ENCODE peak calls at places on chromosomes 5 and 9, in five cellular contexts. J, S, O, Y and Z are unnamed samples.
A peak's percentile ranks its signal among the peaks of the same experiment; 100 is the strongest.

GRCh38 chr5:114790403-114790792 is 379.3 kb downstream of the TRIM36 start:
- DNase-seq in J (no peak), S (no peak), O (no peak), Y (no peak), Z (no peak)

GRCh38 chr5:124881333-124881732 is 134.9 kb upstream of the ZNF608 start:
- DNase-seq in J (no peak), S (no peak), O (no peak), Y (no peak), Z (no peak)

GRCh38 chr5:129067745-129068144 is 26.8 kb upstream of the ISOC1 start:
- DNase-seq in J (no peak), S (no peak), O (no peak), Y (no peak), Z (no peak)

GRCh38 chr5:172766287-172767104 is 4.5 kb downstream of the DUSP1 start:
- DNase-seq in J (peak; percentile 82), S (peak; percentile 91), O (peak; percentile 96), Y (peak; percentile 83), Z (no peak)

GRCh38 chr5:80186634-80187033 is 69.2 kb downstream of the SERINC5 start:
- DNase-seq in J (no peak), S (no peak), O (no peak), Y (no peak), Z (no peak)

GRCh38 chr9:113708821-113709713 is 167.0 kb upstream of the ZNF618 start:
- DNase-seq in J (peak; percentile 78), S (no peak), O (no peak), Y (no peak), Z (no peak)

GRCh38 chr9:107410045-107410819 is 79.3 kb downstream of the KLF4 start:
- DNase-seq in J (no peak), S (no peak), O (no peak), Y (no peak), Z (no peak)

GRCh38 chr5:154193176-154193575 is 2.6 kb downstream of the GALNT10 start:
- DNase-seq in J (no peak), S (peak; percentile 35), O (peak; percentile 76), Y (no peak), Z (no peak)

GRCh38 chr5:33608476-33609026 is 167.8 kb downstream of the TARS1 start:
- DNase-seq in J (no peak), S (no peak), O (no peak), Y (no peak), Z (no peak)

GRCh38 chr9:113966394-113966793 is 90.3 kb downstream of the ZNF618 start:
- DNase-seq in J (peak; percentile 93), S (no peak), O (no peak), Y (peak; percentile 46), Z (no peak)

GRCh38 chr5:98638111-98638510 is 135.4 kb upstream of the RGMB start:
- DNase-seq in J (no peak), S (no peak), O (no peak), Y (no peak), Z (no peak)

GRCh38 chr5:1011226-1011631 is 2.6 kb downstream of the NKD2 start:
- DNase-seq in J (peak; percentile 53), S (no peak), O (peak; percentile 58), Y (peak; percentile 15), Z (peak; percentile 70)

GRCh38 chr5:165130656-165131055 is 1625.2 kb downstream of the MAT2B start:
- DNase-seq in J (no peak), S (no peak), O (no peak), Y (no peak), Z (no peak)

GRCh38 chr9:108142504-108143201 is 653.1 kb upstream of the KLF4 start:
- DNase-seq in J (no peak), S (peak; percentile 83), O (peak; percentile 97), Y (peak; percentile 80), Z (no peak)

GRCh38 chr5:159331099-159331973 is 1.0 kb upstream of the IL12B start:
- DNase-seq in J (peak; percentile 74), S (peak; percentile 62), O (peak; percentile 74), Y (peak; percentile 66), Z (no peak)

GRCh38 chr5:17737087-17737486 is 102.8 kb downstream of the TAF11L14 start:
- DNase-seq in J (no peak), S (no peak), O (no peak), Y (no peak), Z (no peak)

GRCh38 chr5:38469707-38470267 is 86.7 kb downstream of the LIFR start:
- DNase-seq in J (no peak), S (no peak), O (no peak), Y (no peak), Z (no peak)

GRCh38 chr9:112898872-112899281 is 8.2 kb upstream of the SLC46A2 start:
- DNase-seq in J (no peak), S (peak; percentile 10), O (no peak), Y (no peak), Z (no peak)

GRCh38 chr5:54756796-54757402 is 228.5 kb downstream of the ESM1 start:
- DNase-seq in J (no peak), S (peak; percentile 72), O (no peak), Y (no peak), Z (no peak)

GRCh38 chr5:30041831-30042385 is 1151.6 kb upstream of the CDH6 start:
- DNase-seq in J (no peak), S (no peak), O (no peak), Y (no peak), Z (no peak)

GRCh38 chr5:139794067-139794846 is 1.4 kb upstream of the PSD2 start:
- DNase-seq in J (no peak), S (no peak), O (no peak), Y (no peak), Z (no peak)

GRCh38 chr5:79666758-79667157 is 22.9 kb upstream of the CMYA5 start:
- DNase-seq in J (no peak), S (no peak), O (no peak), Y (no peak), Z (no peak)

GRCh38 chr5:10478436-10478835 is 36.8 kb downstream of the ROPN1L start:
- DNase-seq in J (no peak), S (peak; percentile 27), O (no peak), Y (no peak), Z (no peak)

GRCh38 chr5:7850533-7851239 is at the start of gene CFAP90:
- DNase-seq in J (peak; percentile 78), S (peak; percentile 64), O (no peak), Y (peak; percentile 39), Z (peak; percentile 68)

GRCh38 chr5:38636626-38637025 is 80.2 kb upstream of the LIFR start:
- DNase-seq in J (no peak), S (no peak), O (no peak), Y (no peak), Z (no peak)

GRCh38 chr5:123785160-123786001 is 273.4 kb downstream of the CSNK1G3 start:
- DNase-seq in J (no peak), S (peak; percentile 64), O (no peak), Y (no peak), Z (no peak)

GRCh38 chr5:13640270-13640669 is 304.2 kb downstream of the DNAH5 start:
- DNase-seq in J (no peak), S (no peak), O (no peak), Y (no peak), Z (no peak)

GRCh38 chr9:129374651-129375050 is 196.6 kb upstream of the IER5L start:
- DNase-seq in J (no peak), S (no peak), O (no peak), Y (no peak), Z (no peak)

GRCh38 chr5:71790433-71790832 is 71.4 kb downstream of the CARTPT start:
- DNase-seq in J (no peak), S (no peak), O (no peak), Y (no peak), Z (no peak)

GRCh38 chr5:13580058-13580457 is 364.4 kb downstream of the DNAH5 start:
- DNase-seq in J (peak; percentile 61), S (no peak), O (no peak), Y (no peak), Z (no peak)

DNA sequence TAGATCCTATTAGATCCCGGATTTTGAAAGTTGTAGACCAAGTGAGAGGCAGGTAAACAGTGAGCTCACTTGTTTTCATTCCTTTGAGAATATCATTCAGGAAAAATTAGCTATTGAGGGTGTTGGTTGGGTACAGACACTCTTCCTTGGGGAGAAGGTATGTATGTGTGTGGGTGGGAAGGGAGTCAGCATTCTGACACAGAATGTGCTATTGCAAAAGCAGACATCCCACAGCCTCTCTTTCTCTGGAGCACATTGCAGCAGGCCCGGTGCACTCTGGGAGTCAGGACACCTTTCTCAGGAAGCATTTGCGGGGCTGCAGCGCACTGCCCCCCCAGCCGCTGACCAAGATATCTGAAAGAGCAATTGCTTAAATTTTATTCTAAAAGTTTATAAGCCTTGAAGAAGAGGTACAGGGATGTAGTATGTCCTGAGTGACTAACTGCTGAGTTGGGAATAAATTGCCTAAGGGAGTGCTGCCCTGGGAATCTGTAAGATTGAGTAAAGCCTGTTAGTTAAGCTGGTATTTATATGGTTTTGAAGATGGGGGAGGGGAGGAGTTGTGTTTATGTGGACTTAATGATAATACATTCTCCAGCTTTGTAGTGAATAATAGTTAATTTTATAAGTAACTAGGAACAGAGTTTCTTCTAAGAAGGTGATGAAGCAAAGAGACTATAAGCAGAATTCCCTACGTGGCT is 5.2 kb downstream of the TNFAIP8 start:
- DNase-seq in J (no peak), S (peak; percentile 88), O (no peak), Y (no peak), Z (no peak)
- H3K4me1 ChIP-seq in J (no peaks in the 10 kb centered on the region), S (peaks cover 49% of the 10 kb centered on the region), O (no peaks in the 10 kb centered on the region), Y (no peaks in the 10 kb centered on the region), Z (peaks cover 5% of the 10 kb centered on the region)

DNA sequence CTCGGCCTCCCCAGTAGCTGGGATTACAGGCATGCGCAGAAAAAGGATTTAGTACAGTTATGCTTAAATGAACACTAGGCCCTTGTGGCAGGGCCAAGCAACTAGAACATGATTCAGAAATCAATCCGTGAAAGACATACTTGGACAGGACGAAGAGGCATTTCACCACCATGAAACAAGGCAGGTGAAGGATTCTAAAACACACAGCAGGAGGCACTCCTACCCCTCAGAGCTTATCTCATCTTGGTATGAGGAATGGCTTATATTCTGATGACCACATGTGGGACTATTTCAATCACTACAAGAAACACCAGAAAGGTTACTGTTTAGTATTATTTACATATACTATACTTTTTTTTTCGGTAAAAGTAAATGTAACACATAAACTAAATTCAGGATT is 15.7 kb downstream of the OR2S2 start:
- DNase-seq in J (no peak), S (no peak), O (no peak), Y (no peak), Z (no peak)
- H3K27me3 ChIP-seq in J (no peaks in the 10 kb centered on the region), S (no peaks in the 10 kb centered on the region), O (no peaks in the 10 kb centered on the region), Y (no peaks in the 10 kb centered on the region), Z (no peaks in the 10 kb centered on the region)

DNA sequence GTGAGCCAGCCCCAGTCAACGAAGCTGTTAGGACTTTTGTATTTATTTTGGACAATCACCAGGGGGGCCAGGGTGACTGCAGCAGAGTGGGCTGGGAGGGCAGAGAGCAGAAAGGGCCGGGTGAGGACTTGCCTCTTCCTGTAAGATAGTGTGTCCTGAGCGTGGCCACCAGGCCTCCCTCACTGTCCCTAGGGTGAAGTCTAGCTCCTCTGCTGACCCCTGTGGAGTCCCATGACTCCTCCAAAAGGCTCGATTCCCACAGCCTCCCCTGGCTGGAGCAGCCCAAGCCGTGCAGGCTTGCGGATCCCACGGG is 147.8 kb downstream of the RXRA start:
- DNase-seq in J (no peak), S (peak; percentile 72), O (no peak), Y (no peak), Z (no peak)
- H3K27ac ChIP-seq in J (no peak overlapping the region), S (peak overlapping the region; percentile 18), O (peak overlapping the region; percentile 64), Y (peak overlapping the region; percentile 30), Z (no peak overlapping the region)

GRCh38 chr5:143547342-143547741 is 143.9 kb upstream of the NR3C1 start:
- DNase-seq in J (no peak), S (no peak), O (no peak), Y (no peak), Z (no peak)
- H3K4me1 ChIP-seq in J (no peaks in the 10 kb centered on the region), S (peaks cover 51% of the 10 kb centered on the region), O (no peaks in the 10 kb centered on the region), Y (no peaks in the 10 kb centered on the region), Z (peaks cover 1% of the 10 kb centered on the region)

GRCh38 chr5:143030349-143030748 is 260.2 kb downstream of the ARHGAP26 start:
- DNase-seq in J (no peak), S (no peak), O (no peak), Y (no peak), Z (no peak)
- H3K27me3 ChIP-seq in J (no peaks in the 10 kb centered on the region), S (no peaks in the 10 kb centered on the region), O (no peaks in the 10 kb centered on the region), Y (no peaks in the 10 kb centered on the region), Z (no peaks in the 10 kb centered on the region)